ENCODE peak calls at places on chromosome 9, in six cellular contexts. R is astrocyte of the spinal cord, F is GM20000, S is K562, W is RWPE1, D is mesothelial cell of epicardium. P is an unnamed sample.

GRCh38 chr9:131747352-131747751 is 7.5 kb upstream of the RAPGEF1 start:
- DNase-seq in R (peak), S (peak), F (no peak), D (no peak), W (no peak), P (no peak)

GRCh38 chr9:134375011-134375390 is 48.7 kb downstream of the RXRA start:
- DNase-seq in W (no peak), D (no peak), S (no peak), F (no peak), R (no peak), P (peak)

GRCh38 chr9:38417003-38417965 is 7.0 kb downstream of the IGFBPL1 start:
- DNase-seq in R (no peak), F (peak), W (peak), S (peak), D (no peak), P (peak)

GRCh38 chr9:110588296-110588695 is 8.8 kb upstream of the SVEP1 start:
- DNase-seq in S (no peak), R (no peak), W (no peak), F (no peak), D (no peak), P (no peak)

GRCh38 chr9:89755835-89756234 is 151.0 kb downstream of the GADD45G start:
- DNase-seq in S (no peak), F (no peak), W (peak), R (no peak), D (no peak), P (no peak)

GRCh38 chr9:34554211-34555001 is 31.6 kb upstream of the ENHO start:
- DNase-seq in W (no peak), S (no peak), R (no peak), D (no peak), F (no peak), P (peak)

GRCh38 chr9:121772600-121773285 is 121.3 kb downstream of the DAB2IP start:
- DNase-seq in F (no peak), W (no peak), D (no peak), R (no peak), S (no peak), P (peak)

GRCh38 chr9:110942522-110942921 is 95.7 kb downstream of the LPAR1 start:
- DNase-seq in W (no peak), D (no peak), S (no peak), F (no peak), R (peak), P (no peak)

GRCh38 chr9:96052703-96053102 is 177.2 kb downstream of the ERCC6L2 start:
- DNase-seq in F (no peak), S (no peak), W (no peak), R (no peak), D (no peak), P (no peak)

GRCh38 chr9:100196828-100197227 is 97.8 kb downstream of the INVS start:
- DNase-seq in W (no peak), D (no peak), S (no peak), F (no peak), R (no peak), P (no peak)

GRCh38 chr9:135988493-135988892 is 27.3 kb upstream of the UBAC1 start:
- DNase-seq in D (no peak), W (no peak), R (no peak), S (no peak), F (no peak), P (no peak)
- TF ChIP-seq CTCF in D (no peak), W (no peak), R (no peak), S (no peak), F (no peak), P (no peak)

GRCh38 chr9:123957168-123957721 is 27.3 kb upstream of the DENND1A start:
- DNase-seq in F (no peak), S (no peak), D (no peak), R (no peak), W (no peak), P (no peak)

GRCh38 chr9:123957731-123958130 is 27.8 kb upstream of the DENND1A start:
- DNase-seq in D (no peak), S (no peak), R (no peak), W (no peak), F (no peak), P (no peak)

GRCh38 chr9:123959787-123960186 is 29.9 kb upstream of the DENND1A start:
- DNase-seq in W (no peak), D (no peak), F (no peak), R (no peak), S (no peak), P (no peak)

GRCh38 chr9:123960965-123961364 is 31.0 kb upstream of the DENND1A start:
- DNase-seq in W (no peak), D (no peak), S (no peak), F (no peak), R (no peak), P (no peak)

DNA sequence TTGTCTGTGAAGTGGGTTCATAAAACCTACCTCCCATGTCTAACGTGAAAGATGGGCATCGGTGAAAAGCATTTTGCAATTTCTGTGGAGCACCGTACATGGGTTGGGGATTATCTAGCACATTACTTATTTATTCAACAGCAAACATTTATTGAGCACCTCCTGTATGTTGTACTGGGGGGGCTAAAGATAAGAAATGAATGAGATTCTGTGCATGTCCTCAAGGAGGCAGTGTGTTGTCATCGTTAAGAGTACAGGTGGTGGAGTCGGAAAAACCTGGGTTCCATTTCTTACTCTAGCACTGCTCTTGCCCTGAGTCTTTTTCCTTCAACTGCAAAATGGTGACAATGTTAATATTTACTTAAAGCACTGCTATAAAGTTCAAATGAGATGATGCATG is 30.4 kb upstream of the DENND1A start:
- DNase-seq in D (no peak), W (no peak), S (peak), F (peak), R (no peak), P (no peak)
- TF ChIP-seq CTCF in D (no peak), W (no peak), S (peak), F (no peak), R (no peak), P (no peak)

GRCh38 chr9:93860694-93861658 is 94.2 kb downstream of the BARX1 start:
- DNase-seq in S (no peak), F (no peak), D (no peak), W (no peak), R (no peak), P (no peak)

GRCh38 chr9:93862877-93863545 is 92.1 kb downstream of the BARX1 start:
- DNase-seq in R (no peak), F (no peak), D (no peak), S (no peak), W (no peak), P (no peak)

GRCh38 chr9:93861736-93862358 is 93.3 kb downstream of the BARX1 start:
- DNase-seq in S (no peak), R (no peak), F (no peak), W (no peak), D (no peak), P (no peak)

GRCh38 chr9:93857528-93857927 is 97.6 kb downstream of the BARX1 start:
- DNase-seq in F (no peak), S (no peak), W (no peak), R (no peak), D (no peak), P (no peak)

GRCh38 chr9:93859431-93860215 is 95.5 kb downstream of the BARX1 start:
- DNase-seq in S (no peak), D (no peak), F (no peak), R (no peak), W (no peak), P (no peak)
- TF ChIP-seq CTCF in S (no peak), D (no peak), F (no peak), R (no peak), W (no peak), P (no peak)

GRCh38 chr9:98120476-98120875 is 1.5 kb upstream of the TRIM14 start:
- DNase-seq in F (no peak), D (no peak), R (no peak), S (no peak), W (no peak), P (no peak)

GRCh38 chr9:98117984-98118639 is 910 bp downstream of the TRIM14 start:
- DNase-seq in W (peak), R (no peak), S (peak), D (no peak), F (peak), P (no peak)

GRCh38 chr9:98124637-98125426 is 5.8 kb upstream of the TRIM14 start:
- DNase-seq in R (no peak), D (no peak), W (no peak), F (no peak), S (no peak), P (no peak)

GRCh38 chr9:98121096-98121495 is 2.1 kb upstream of the TRIM14 start:
- DNase-seq in R (no peak), W (peak), D (no peak), S (no peak), F (no peak), P (peak)

GRCh38 chr9:98118640-98119601 is at the start of gene TRIM14:
- DNase-seq in S (peak), W (peak), R (peak), D (peak), F (peak), P (peak)
- TF ChIP-seq CTCF in S (peak), W (peak), R (no peak), D (no peak), F (peak), P (no peak)

DNA sequence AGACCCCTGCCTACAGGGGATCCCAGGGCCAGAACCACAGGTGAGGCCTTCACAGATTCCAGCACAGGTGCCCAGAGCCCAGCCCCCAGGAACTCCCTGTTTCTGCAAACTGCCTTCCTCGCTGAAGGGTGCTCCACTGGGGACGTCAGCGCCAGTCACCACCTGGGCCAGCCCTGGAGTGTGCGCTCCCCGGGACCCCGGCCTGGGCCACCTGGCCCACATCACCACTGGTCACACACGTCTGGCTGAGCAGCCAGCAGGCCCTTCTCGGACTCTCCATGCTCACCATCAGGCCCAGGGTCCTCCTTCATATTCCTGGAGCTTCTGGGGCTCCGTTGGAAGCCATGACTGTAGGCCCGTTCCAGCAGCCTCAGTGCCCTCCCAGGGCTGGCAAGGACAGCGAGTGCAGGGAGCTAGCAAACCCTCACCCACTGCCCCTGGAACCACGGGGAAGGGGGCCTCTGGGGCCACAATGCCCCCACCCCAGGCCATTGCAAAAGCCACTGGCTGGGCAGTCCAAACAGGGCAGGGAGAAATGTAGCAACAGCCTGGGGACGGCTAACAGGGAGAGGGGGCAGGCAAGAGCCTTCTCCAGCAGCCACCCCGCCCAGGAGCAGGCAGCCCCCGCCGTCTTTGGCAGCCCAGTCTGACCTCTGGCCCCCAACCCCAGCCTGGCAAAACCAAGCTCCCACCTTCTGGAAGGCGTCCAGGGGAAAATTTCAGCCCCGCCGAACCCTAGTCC is 1.3 kb downstream of the AGPAT2 start:
- DNase-seq in R (no peak), F (no peak), D (no peak), S (peak), W (no peak), P (no peak)
- TF ChIP-seq CTCF in R (no peak), F (no peak), D (no peak), S (no peak), W (no peak), P (no peak)

DNA sequence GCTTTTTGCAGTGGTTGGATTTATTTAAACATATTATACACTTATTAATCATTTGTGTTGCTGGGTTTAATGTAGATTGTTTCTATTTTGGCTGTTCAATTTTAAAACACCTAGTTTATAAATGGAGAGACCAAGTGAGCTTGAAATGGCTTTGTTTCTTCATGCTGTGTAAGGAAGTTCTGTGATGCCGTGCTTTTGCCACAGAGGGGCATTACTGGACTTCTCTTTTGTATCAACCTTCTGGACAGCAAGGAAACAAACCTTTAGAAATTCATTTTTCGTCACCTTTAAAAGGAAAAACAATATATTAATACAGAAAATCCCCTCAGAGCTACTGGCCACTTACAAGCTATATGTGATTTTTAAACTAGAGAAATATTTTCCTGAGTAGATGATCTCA is 81.9 kb downstream of the DMRTA1 start:
- DNase-seq in R (peak), S (no peak), F (no peak), D (no peak), W (no peak), P (no peak)
- TF ChIP-seq CTCF in R (peak), S (no peak), F (no peak), D (no peak), W (peak), P (no peak)

GRCh38 chr9:126386814-126387213 is 60.2 kb downstream of the MVB12B start:
- DNase-seq in S (no peak), D (no peak), F (no peak), R (no peak), W (no peak), P (no peak)

GRCh38 chr9:126383395-126384104 is 56.9 kb downstream of the MVB12B start:
- DNase-seq in D (no peak), W (no peak), S (no peak), R (no peak), F (no peak), P (no peak)

GRCh38 chr9:126386088-126386487 is 59.5 kb downstream of the MVB12B start:
- DNase-seq in F (no peak), W (peak), D (no peak), S (no peak), R (no peak), P (no peak)

GRCh38 chr9:126388964-126389363 is 62.3 kb downstream of the MVB12B start:
- DNase-seq in F (no peak), W (no peak), R (no peak), D (no peak), S (no peak), P (no peak)

DNA sequence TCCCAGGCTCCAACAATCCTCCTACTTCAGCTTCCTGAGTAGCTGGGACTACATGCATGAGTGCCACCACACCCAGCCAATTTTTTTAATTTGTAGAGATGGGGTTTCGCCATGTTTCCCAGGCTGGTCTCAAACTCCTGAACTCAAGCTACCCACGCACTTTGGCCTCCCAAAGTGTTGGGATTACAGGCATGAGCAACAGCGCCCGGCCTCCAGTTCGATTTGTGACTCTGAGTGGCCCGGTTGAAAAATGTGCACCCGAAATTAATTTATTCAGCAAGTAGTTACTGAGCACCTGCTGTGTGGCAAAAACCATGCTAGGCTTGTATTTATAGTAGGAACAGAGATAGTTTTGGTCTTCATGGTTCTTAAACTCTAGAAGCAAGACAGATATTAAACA is 58.3 kb downstream of the MVB12B start:
- DNase-seq in W (no peak), R (no peak), D (no peak), F (no peak), S (no peak), P (no peak)
- TF ChIP-seq CTCF in W (no peak), R (no peak), D (no peak), F (no peak), S (no peak), P (no peak)

GRCh38 chr9:70119786-70120185 is 76.1 kb downstream of the MAMDC2 start:
- DNase-seq in R (no peak), D (no peak), S (no peak), F (no peak), W (no peak), P (no peak)

GRCh38 chr9:70121818-70122436 is 78.3 kb downstream of the MAMDC2 start:
- DNase-seq in S (no peak), F (no peak), D (no peak), R (peak), W (no peak), P (no peak)

GRCh38 chr9:70117835-70118319 is 74.2 kb downstream of the MAMDC2 start:
- DNase-seq in R (peak), F (no peak), D (no peak), S (no peak), W (peak), P (no peak)

GRCh38 chr9:70123695-70124094 is 80.0 kb downstream of the MAMDC2 start:
- DNase-seq in S (no peak), F (no peak), R (no peak), W (no peak), D (no peak), P (no peak)

GRCh38 chr9:70120834-70121510 is 77.3 kb downstream of the MAMDC2 start:
- DNase-seq in D (no peak), S (no peak), W (peak), R (peak), F (no peak), P (peak)
- TF ChIP-seq CTCF in D (no peak), S (no peak), W (no peak), R (peak), F (no peak), P (no peak)

DNA sequence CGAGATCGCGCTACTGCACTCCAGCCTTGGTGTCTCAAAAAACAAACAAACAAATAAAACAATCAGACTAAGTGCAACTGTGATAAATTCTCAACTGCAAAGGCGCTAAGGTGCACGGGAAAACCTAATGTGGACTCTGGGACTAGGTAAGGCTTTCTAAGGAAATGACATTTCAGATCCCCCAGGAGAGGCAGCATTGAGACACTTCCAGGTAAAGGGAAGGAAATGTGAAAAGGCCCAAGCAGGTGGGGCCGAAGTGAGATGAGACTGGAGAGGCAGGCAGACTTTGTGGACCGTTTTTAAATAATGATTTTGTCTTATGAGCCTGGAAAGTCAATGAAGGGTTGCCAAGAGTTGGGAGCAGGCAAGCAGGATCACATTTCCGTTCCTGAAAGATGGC is 1.9 kb upstream of the APBA1 start:
- DNase-seq in W (no peak), D (no peak), S (no peak), R (no peak), F (no peak), P (no peak)
- TF ChIP-seq CTCF in W (no peak), D (no peak), S (no peak), R (no peak), F (no peak), P (no peak)

DNA sequence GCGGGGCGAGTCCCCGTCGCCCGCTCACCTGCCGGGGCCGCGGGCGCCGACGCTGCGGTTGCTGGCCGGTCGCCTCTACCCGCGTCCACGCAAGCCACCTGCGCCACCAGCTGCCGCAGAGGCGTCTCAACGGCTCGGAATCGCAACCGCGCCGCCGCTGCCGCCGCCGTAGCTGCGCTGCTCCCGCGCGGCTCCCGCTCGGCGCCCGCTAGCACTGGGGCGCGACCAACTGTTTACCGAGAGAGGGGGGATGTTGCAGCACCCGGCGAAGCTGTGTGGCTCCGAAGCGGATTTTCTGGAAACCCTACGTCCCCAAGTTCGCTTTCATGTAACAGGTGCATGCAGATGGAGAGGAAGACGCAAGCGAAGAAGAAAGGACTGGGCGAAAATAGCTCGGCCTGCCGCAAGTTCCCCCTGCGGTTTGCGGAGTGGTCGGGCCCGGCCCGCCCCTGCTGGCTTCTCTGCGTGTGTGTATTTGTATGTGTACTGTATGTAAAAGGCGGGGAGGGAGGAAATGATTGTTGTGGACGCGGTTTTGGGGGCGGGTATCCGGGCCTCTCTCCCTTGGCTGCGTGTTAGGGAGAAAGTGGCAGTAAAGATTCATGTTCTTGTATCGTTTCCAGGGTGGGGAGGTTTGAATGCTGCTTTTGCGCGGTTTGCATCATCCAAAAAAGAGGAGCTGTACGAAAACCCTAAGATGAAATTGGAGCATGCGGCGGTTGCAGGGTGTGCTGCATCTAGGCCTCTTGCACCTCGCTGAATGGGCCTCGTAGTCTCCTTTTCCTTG is at the start of gene PSIP1:
- DNase-seq in R (peak), F (peak), W (peak), S (peak), D (peak), P (peak)
- TF ChIP-seq CTCF in R (no peak), F (no peak), W (no peak), S (no peak), D (no peak), P (peak)

P was measured in thyroid gland.